ENCODE peak calls at places on chromosomes 2 and 18, in four cellular contexts. R, M, U and K are unnamed samples.
A peak's percentile ranks its signal among the peaks of the same experiment; 100 is the strongest.

GRCh38 chr2:160533482-160533881 is 39.9 kb upstream of the RBMS1 start:
- DNase-seq in R (no peak), M (no peak), U (no peak), K (no peak)

GRCh38 chr18:2878656-2879330 is 32.0 kb downstream of the EMILIN2 start:
- DNase-seq in R (no peak), M (no peak), U (no peak), K (no peak)

GRCh38 chr2:60796573-60797509 is 40.8 kb downstream of the PAPOLG start:
- DNase-seq in R (no peak), M (no peak), U (no peak), K (no peak)

GRCh38 chr2:189179607-189179979 is at the start of gene COL5A2:
- DNase-seq in R (no peak), M (no peak), U (no peak), K (peak; percentile 15)

GRCh38 chr18:57666818-57667497 is 45.3 kb upstream of the NARS1 start:
- DNase-seq in R (no peak), M (no peak), U (peak; percentile 57), K (no peak)

GRCh38 chr2:1990724-1991123 is 246.4 kb upstream of the PXDN start:
- DNase-seq in R (no peak), M (no peak), U (no peak), K (no peak)

GRCh38 chr2:71566271-71566858 is 113.0 kb downstream of the DYSF start:
- DNase-seq in R (no peak), M (no peak), U (no peak), K (no peak)

GRCh38 chr2:237149425-237149824 is 63.7 kb downstream of the COPS8 start:
- DNase-seq in R (no peak), M (no peak), U (no peak), K (no peak)

GRCh38 chr2:226660524-226660923 is 139.1 kb downstream of the IRS1 start:
- DNase-seq in R (no peak), M (no peak), U (no peak), K (no peak)

GRCh38 chr2:223088866-223089265 is 36.9 kb downstream of the KCNE4 start:
- DNase-seq in R (no peak), M (no peak), U (no peak), K (no peak)

GRCh38 chr2:240499309-240500301 is 58.2 kb downstream of the ANKMY1 start:
- DNase-seq in R (no peak), M (no peak), U (no peak), K (no peak)

GRCh38 chr2:120398961-120399888 is 53.3 kb downstream of the INHBB start:
- DNase-seq in R (no peak), M (peak; percentile 98), U (peak; percentile 27), K (peak; percentile 97)

GRCh38 chr2:74250189-74250631 is 51.8 kb downstream of the MTHFD2 start:
- DNase-seq in R (peak; percentile 52), M (peak; percentile 41), U (peak; percentile 76), K (peak; percentile 56)

GRCh38 chr18:43642647-43643046 is 365.4 kb upstream of the SYT4 start:
- DNase-seq in R (no peak), M (no peak), U (no peak), K (no peak)

GRCh38 chr2:20834331-20834730 is 11.4 kb upstream of the LDAH start:
- DNase-seq in R (no peak), M (no peak), U (no peak), K (no peak)

GRCh38 chr18:54119524-54120019 is 104.9 kb downstream of the MBD2 start:
- DNase-seq in R (no peak), M (peak; percentile 55), U (peak; percentile 18), K (peak; percentile 57)

GRCh38 chr18:79962311-79962710 is 2.1 kb upstream of the HSBP1L1 start:
- DNase-seq in R (no peak), M (no peak), U (no peak), K (no peak)

GRCh38 chr2:75328156-75328555 is 128.8 kb upstream of the TACR1 start:
- DNase-seq in R (no peak), M (no peak), U (no peak), K (no peak)

GRCh38 chr2:147808520-147808919 is 36.3 kb upstream of the ACVR2A start:
- DNase-seq in R (no peak), M (no peak), U (no peak), K (no peak)

GRCh38 chr2:200985806-200986205 is 22.3 kb upstream of the ORC2 start:
- DNase-seq in R (no peak), M (no peak), U (no peak), K (no peak)

GRCh38 chr2:73292316-73292905 is 937 bp downstream of the EGR4 start:
- DNase-seq in R (no peak), M (no peak), U (no peak), K (no peak)

GRCh38 chr2:120820263-120820884 is 84.7 kb downstream of the GLI2 start:
- DNase-seq in R (no peak), M (no peak), U (no peak), K (no peak)

GRCh38 chr2:46308081-46308480 is 10.9 kb downstream of the EPAS1 start:
- DNase-seq in R (no peak), M (no peak), U (no peak), K (no peak)
- TF ChIP-seq NR3C1 in R (no peak), M (no peak), U (no peak), K (no peak)

GRCh38 chr18:63883617-63884016 is 3.9 kb upstream of the SERPINB2 start:
- DNase-seq in R (no peak), M (no peak), U (no peak), K (no peak)
- TF ChIP-seq NR3C1 in R (no peak), M (no peak), U (no peak), K (no peak)

GRCh38 chr2:53569957-53570727 is 197.5 kb upstream of the CHAC2 start:
- DNase-seq in R (no peak), M (no peak), U (no peak), K (peak; percentile 9)
- TF ChIP-seq NR3C1 in R (no peak), M (no peak), U (no peak), K (no peak)

DNA sequence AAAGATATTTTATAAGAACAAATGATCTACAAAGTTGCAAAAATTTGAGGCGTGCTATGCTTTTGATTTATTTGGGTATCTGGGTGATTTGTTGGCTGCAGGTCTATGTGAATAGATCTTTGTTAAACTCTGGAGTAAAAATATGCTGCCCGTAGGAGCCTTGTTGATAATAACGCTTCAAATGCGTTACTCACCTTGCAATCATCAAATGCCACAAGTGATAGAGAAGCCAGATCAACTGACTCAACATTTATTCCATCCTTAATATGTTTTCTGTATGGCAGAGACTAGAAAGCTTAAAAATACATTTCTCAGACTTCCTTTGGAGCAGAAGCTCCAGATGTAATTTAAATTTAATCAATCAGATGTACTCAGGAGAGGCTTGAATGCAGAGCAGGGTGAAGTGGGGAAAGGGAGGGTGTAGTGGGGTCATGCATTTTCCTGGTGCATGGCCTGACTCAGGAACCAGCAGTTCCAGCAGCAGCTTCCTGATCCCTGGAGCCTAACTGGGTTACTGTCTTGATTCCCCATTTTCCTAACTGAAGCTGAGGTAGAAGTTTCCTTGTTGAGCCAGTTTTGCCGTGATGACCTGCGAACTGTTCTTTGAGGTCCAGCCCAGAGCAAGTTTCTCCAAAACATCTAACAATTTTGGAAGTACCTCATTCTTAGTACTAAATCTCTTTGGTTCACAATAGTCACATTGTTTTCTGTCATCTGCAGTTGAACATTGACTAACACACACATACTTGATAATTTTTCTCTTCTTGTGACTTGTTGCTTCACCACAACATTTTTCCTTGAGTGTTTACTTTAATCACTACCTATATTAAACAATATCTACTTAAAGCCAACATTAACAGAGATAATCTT is 284.7 kb upstream of the CWC22 start:
- DNase-seq in R (no peak), M (no peak), U (no peak), K (peak; percentile 4)
- TF ChIP-seq NR3C1 in R (no peak), M (no peak), U (no peak), K (no peak)

GRCh38 chr2:220043155-220043992 is 415.9 kb downstream of the SLC4A3 start:
- DNase-seq in R (no peak), M (no peak), U (no peak), K (no peak)

GRCh38 chr2:220044383-220044782 is 417.0 kb downstream of the SLC4A3 start:
- DNase-seq in R (no peak), M (no peak), U (no peak), K (no peak)

GRCh38 chr2:220046507-220046906 is 419.1 kb downstream of the SLC4A3 start:
- DNase-seq in R (no peak), M (no peak), U (no peak), K (no peak)

GRCh38 chr2:220043993-220044335 is 416.5 kb downstream of the SLC4A3 start:
- DNase-seq in R (no peak), M (no peak), U (no peak), K (no peak)
- TF ChIP-seq NR3C1 in R (no peak), M (no peak), U (no peak), K (no peak)

GRCh38 chr2:133486706-133487305 is 81.5 kb downstream of the NCKAP5 start:
- DNase-seq in R (no peak), M (no peak), U (no peak), K (no peak)
- TF ChIP-seq NR3C1 in R (no peak), M (no peak), U (no peak), K (no peak)

DNA sequence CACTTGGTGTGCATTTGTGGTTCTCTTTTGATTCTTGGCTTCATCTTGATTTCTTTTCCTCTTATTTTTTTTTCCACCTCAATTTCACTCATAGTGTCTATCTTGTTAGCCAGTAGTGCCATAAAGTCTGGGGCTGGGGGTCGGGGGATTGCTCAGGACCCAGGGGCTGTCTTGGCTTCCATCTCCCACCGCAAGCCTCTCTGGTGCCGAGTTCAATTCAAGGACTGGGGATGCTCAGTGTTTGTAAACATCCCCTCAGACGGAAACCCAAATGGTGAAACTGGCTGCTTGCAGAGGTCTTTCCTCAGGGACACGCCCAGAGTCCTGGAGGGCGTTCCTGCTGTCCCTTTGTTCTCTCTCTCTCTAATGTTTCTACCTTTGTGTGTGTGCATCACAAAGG is 173.3 kb downstream of the TWIST2 start:
- DNase-seq in R (no peak), M (no peak), U (no peak), K (no peak)
- TF ChIP-seq NR3C1 in R (no peak), M (no peak), U (no peak), K (no peak)

GRCh38 chr2:3461781-3462492 is 57.4 kb downstream of the ADI1 start:
- DNase-seq in R (no peak), M (peak; percentile 69), U (peak; percentile 71), K (peak; percentile 60)
- TF ChIP-seq NR3C1 in R (no peak), M (no peak), U (no peak), K (no peak)